ENCODE peak calls at places on chromosomes 16 and 17, in five cellular contexts. Q is left kidney; E is NCI-H1092; V is CD8-positive, alpha-beta memory T cell; Z is NCI-H510A. B is an unnamed sample.

GRCh38 chr17:40035162-40035559 is 19.0 kb downstream of the MED24 start:
- DNase-seq in Q (peak), Z (no peak), E (no peak), V (no peak), B (no peak)

GRCh38 chr16:81409016-81409556 is 35.5 kb upstream of the CMIP start:
- DNase-seq in Q (no peak), E (no peak), Z (no peak), V (no peak), B (no peak)

GRCh38 chr16:51164167-51164566 is 13.1 kb upstream of the SALL1 start:
- DNase-seq in E (no peak), Z (no peak), Q (no peak), V (no peak), B (no peak)

GRCh38 chr16:28097500-28097899 is 34.0 kb upstream of the GSG1L start:
- DNase-seq in Z (no peak), E (no peak), Q (no peak), V (no peak), B (no peak)

GRCh38 chr16:25988089-25988488 is 296.3 kb downstream of the HS3ST4 start:
- DNase-seq in V (no peak), E (no peak), Z (peak), Q (peak), B (no peak)

GRCh38 chr17:82795615-82796014 is 43.8 kb downstream of the TBCD start:
- DNase-seq in Z (peak), E (no peak), V (no peak), Q (no peak), B (no peak)

GRCh38 chr16:28538733-28539596 is at the start of gene NUPR1:
- DNase-seq in V (no peak), Q (peak), E (no peak), Z (no peak), B (no peak)

GRCh38 chr16:88479795-88480760 is 27.0 kb downstream of the ZFPM1 start:
- DNase-seq in E (no peak), V (no peak), Q (no peak), Z (no peak), B (no peak)

GRCh38 chr17:65576939-65577338 is 15.5 kb upstream of the AXIN2 start:
- DNase-seq in Z (no peak), Q (no peak), E (no peak), V (no peak), B (no peak)

GRCh38 chr16:68792465-68793324 is 50.6 kb upstream of the TANGO6 start:
- DNase-seq in Q (peak), V (no peak), E (no peak), Z (no peak), B (no peak)

GRCh38 chr17:4584125-4584834 is at the start of gene SMTNL2:
- DNase-seq in E (no peak), Z (no peak), Q (peak), V (no peak), B (no peak)

GRCh38 chr17:80519091-80519781 is 25.4 kb upstream of the RPTOR start:
- DNase-seq in E (no peak), V (no peak), Q (peak), Z (no peak), B (no peak)

GRCh38 chr17:81518113-81518784 is 5.7 kb upstream of the ACTG1 start:
- DNase-seq in E (no peak), V (no peak), Z (peak), Q (peak), B (no peak)

GRCh38 chr17:68777856-68778694 is 176.9 kb upstream of the FAM20A start:
- DNase-seq in Z (peak), Q (no peak), V (no peak), E (no peak), B (no peak)

GRCh38 chr17:41442772-41443171 is 2.0 kb upstream of the KRT38 start:
- DNase-seq in Z (no peak), V (no peak), E (no peak), Q (no peak), B (no peak)

GRCh38 chr16:84841787-84842300 is 22.1 kb downstream of the CRISPLD2 start:
- DNase-seq in Q (peak), Z (peak), V (no peak), E (no peak), B (no peak)

GRCh38 chr17:38561416-38562214 is 44.1 kb downstream of the SRCIN1 start:
- DNase-seq in Z (no peak), Q (peak), E (no peak), V (no peak), B (no peak)

GRCh38 chr17:65799454-65799853 is 238.0 kb upstream of the AXIN2 start:
- DNase-seq in V (no peak), Z (no peak), Q (no peak), E (no peak), B (peak)